ENCODE peak calls at places on chromosomes 6 and 20, in seven cellular contexts. O is retinal pigment epithelial cell, A is lung, B is lower lobe of right lung, N is fibroblast of mammary gland, M is GM13977, H is hepatocyte. G is an unnamed sample.

GRCh38 chr6:42150254-42150653 is 7.8 kb upstream of the C6orf132 start:
- DNase-seq in O (no peak), A (no peak), B (no peak), N (no peak), M (no peak), H (no peak), G (no peak)

GRCh38 chr20:58511364-58511763 is 3.8 kb downstream of the APCDD1L start:
- DNase-seq in O (no peak), A (no peak), B (no peak), N (peak; percentile 63), M (no peak), H (peak; percentile 23), G (no peak)

GRCh38 chr20:36666181-36666740 is 20.3 kb upstream of the SLA2 start:
- DNase-seq in O (no peak), A (no peak), B (no peak), N (peak; percentile 20), M (no peak), H (no peak), G (no peak)

GRCh38 chr20:62702886-62703852 is 5.5 kb upstream of the NTSR1 start:
- DNase-seq in O (peak; percentile 28), A (no peak), B (no peak), N (peak; percentile 95), M (no peak), H (peak; percentile 43), G (no peak)

GRCh38 chr20:62771396-62772102 is 24.7 kb upstream of the MRGBP start:
- DNase-seq in O (no peak), A (no peak), B (no peak), N (no peak), M (no peak), H (no peak), G (no peak)

GRCh38 chr20:12966468-12967085 is 42.2 kb upstream of the SPTLC3 start:
- DNase-seq in O (no peak), A (no peak), B (no peak), N (peak; percentile 63), M (no peak), H (peak; percentile 60), G (no peak)

GRCh38 chr20:50762435-50763201 is 31.2 kb downstream of the PARD6B start:
- DNase-seq in O (peak; percentile 63), A (peak; percentile 72), B (peak; percentile 60), N (peak; percentile 63), M (no peak), H (peak; percentile 33), G (no peak)

GRCh38 chr6:106508836-106509235 is 120.5 kb downstream of the RTN4IP1 start:
- DNase-seq in O (peak; percentile 29), A (no peak), B (no peak), N (peak; percentile 88), M (no peak), H (no peak), G (no peak)

GRCh38 chr6:43377710-43378229 is 8.3 kb upstream of the ZNF318 start:
- DNase-seq in O (no peak), A (no peak), B (no peak), N (no peak), M (no peak), H (no peak), G (no peak)

GRCh38 chr6:105253787-105254186 is 74.0 kb upstream of the POPDC3 start:
- DNase-seq in O (no peak), A (no peak), B (no peak), N (no peak), M (no peak), H (no peak), G (no peak)

GRCh38 chr6:167736486-167737204 is 90.1 kb upstream of the AFDN start:
- DNase-seq in O (no peak), A (no peak), B (no peak), N (no peak), M (no peak), H (no peak), G (no peak)

GRCh38 chr20:60105404-60105803 is 147.2 kb downstream of the CDH26 start:
- DNase-seq in O (no peak), A (no peak), B (no peak), N (no peak), M (no peak), H (no peak), G (no peak)

GRCh38 chr20:47770931-47771330 is 14.3 kb downstream of the SULF2 start:
- DNase-seq in O (no peak), A (no peak), B (no peak), N (no peak), M (no peak), H (no peak), G (no peak)

GRCh38 chr20:58075980-58076749 is 152.3 kb downstream of the ANKRD60 start:
- DNase-seq in O (no peak), A (peak; percentile 23), B (no peak), N (no peak), M (no peak), H (no peak), G (no peak)

GRCh38 chr6:148265058-148265457 is 77.6 kb upstream of the SASH1 start:
- DNase-seq in O (no peak), A (no peak), B (no peak), N (no peak), M (no peak), H (no peak), G (no peak)

GRCh38 chr20:19692100-19692499 is 66.0 kb upstream of the RIN2 start:
- DNase-seq in O (no peak), A (no peak), B (no peak), N (peak; percentile 55), M (no peak), H (no peak), G (no peak)

GRCh38 chr6:38290133-38290801 is 349.5 kb downstream of the BTBD9 start:
- DNase-seq in O (no peak), A (no peak), B (no peak), N (no peak), M (no peak), H (no peak), G (no peak)

GRCh38 chr6:71478834-71479541 is 190.4 kb downstream of the OGFRL1 start:
- DNase-seq in O (peak; percentile 90), A (no peak), B (no peak), N (peak; percentile 92), M (no peak), H (no peak), G (no peak)

GRCh38 chr6:25359191-25359861 is 80.2 kb downstream of the CARMIL1 start:
- DNase-seq in O (no peak), A (peak; percentile 28), B (no peak), N (peak; percentile 87), M (no peak), H (no peak), G (no peak)

GRCh38 chr20:63560856-63561609 is 7.1 kb downstream of the FNDC11 start:
- DNase-seq in O (no peak), A (no peak), B (no peak), N (no peak), M (no peak), H (no peak), G (no peak)

GRCh38 chr20:48723308-48724264 is 104.2 kb downstream of the PREX1 start:
- DNase-seq in O (no peak), A (peak; percentile 44), B (peak; percentile 75), N (no peak), M (no peak), H (peak; percentile 34), G (no peak)

GRCh38 chr6:30913721-30914075 is 340 bp upstream of the VARS2 start:
- DNase-seq in O (no peak), A (no peak), B (no peak), N (no peak), M (no peak), H (no peak), G (no peak)

DNA sequence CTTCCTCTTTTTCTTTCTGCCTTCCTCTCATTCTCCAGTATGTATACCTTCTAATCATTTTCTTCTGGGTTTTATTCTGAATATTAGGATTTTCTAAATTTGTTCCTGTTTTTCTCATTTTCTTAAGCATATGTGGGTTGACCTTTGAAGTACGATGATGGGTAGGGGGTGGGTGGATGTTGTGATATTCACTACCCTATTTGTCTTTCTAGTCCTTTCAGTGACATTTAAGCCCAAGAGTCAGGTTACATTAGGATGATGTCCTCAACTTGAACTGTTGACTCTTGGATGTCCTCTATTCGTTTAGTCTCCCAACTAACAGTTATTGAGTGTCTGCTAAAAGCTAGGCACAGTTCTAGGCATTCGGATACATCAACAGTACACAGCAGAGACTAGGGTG is 7.3 kb downstream of the ABT1 start:
- DNase-seq in O (no peak), A (no peak), B (no peak), N (no peak), M (no peak), H (no peak), G (no peak)
- TF ChIP-seq CTCF in O (no peak), A (no peak), B (no peak), N (no peak), M (no peak), H (no peak), G (no peak)

DNA sequence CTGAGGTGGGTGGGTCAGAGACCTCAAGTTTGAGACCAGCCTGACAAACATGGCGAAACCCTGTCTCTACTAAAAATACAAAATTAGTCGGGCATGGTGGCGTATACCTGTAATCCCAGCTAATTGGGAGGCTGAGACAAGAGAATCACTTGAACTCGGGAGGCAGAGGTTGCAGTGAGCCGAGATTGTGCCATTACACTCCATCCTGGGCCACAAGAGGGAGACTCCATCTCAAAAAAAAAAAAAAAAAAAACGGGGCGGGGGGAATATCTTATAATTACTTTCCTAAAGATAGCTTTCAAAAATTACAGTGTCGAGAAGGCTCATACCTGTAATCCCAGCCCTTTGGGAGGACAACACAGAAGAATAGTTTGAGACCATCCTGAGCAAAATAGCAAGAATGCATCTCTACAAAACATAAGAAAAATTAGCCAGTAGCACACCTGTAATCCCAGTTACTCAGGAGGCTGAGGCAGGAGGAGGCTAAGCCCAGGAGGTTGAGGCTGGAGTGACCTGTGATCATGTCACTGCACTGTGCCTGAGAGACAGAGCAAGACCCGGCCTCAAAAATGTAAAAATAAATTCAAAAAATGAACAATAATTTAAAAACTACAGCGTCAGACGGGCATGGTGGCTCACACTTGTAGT is 25.8 kb downstream of the CBFA2T2 start:
- DNase-seq in O (no peak), A (no peak), B (no peak), N (no peak), M (no peak), H (no peak), G (no peak)
- TF ChIP-seq CTCF in O (peak; percentile 34), A (no peak), B (no peak), N (peak; percentile 25), M (no peak), H (peak; percentile 20), G (no peak)

GRCh38 chr6:152661776-152662175 is 24.6 kb upstream of the SYNE1 start:
- DNase-seq in O (peak; percentile 42), A (no peak), B (no peak), N (no peak), M (no peak), H (no peak), G (no peak)
- TF ChIP-seq CTCF in O (no peak), A (no peak), B (no peak), N (no peak), M (no peak), H (no peak), G (no peak)

DNA sequence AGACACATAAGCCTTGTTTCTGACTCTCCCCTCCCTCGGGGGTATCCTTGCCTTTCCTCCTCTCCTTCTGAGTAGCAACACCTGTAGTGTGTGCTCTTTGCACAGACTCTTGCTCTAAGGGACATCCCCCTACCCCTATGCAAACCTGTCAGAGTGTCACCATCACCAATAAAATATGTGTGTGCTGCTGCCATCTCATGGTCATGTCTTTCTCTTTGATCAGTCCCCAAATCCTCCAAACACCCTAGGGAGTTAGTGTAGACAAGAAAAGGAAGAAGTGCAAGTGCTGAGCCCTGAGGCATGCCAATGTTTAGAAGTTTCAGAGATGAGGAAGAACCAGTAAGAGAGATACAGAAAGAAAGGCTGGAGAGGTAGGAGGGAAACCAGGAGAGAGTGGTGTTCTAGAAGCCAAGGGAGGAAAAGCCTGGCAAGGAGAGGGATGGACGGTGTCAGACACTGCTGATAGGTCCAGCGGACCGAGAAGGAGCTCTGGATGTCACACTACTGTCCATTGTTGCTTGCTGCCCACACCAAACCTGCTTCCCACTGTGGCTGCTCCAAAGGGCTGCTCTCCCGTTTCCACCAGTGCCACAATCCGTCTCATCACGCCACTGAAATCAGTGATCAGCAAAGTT is 16.4 kb downstream of the TRMT6 start:
- DNase-seq in O (no peak), A (no peak), B (no peak), N (peak; percentile 14), M (peak; percentile 48), H (no peak), G (peak; percentile 63)
- TF ChIP-seq CTCF in O (peak; percentile 32), A (no peak), B (no peak), N (no peak), M (peak; percentile 51), H (peak; percentile 33), G (peak; percentile 10)